ENCODE peak calls at places on chromosomes 12 and 14, in ten cellular contexts. J, A, C, X, L, E, U, D, G and P are unnamed samples.

GRCh38 chr14:54026671-54027070 is 70.0 kb upstream of the BMP4 start:
- DNase-seq in E (no peak), L (no peak), C (no peak), G (no peak), J (no peak), U (no peak), D (no peak), X (no peak), A (peak; percentile 65), P (no peak)

GRCh38 chr14:97298331-97298730 is 501.1 kb downstream of the VRK1 start:
- DNase-seq in G (no peak), L (no peak), D (no peak), J (no peak), U (no peak), C (no peak), A (no peak), X (no peak), E (no peak), P (no peak)

GRCh38 chr14:58747181-58747580 is 109.4 kb downstream of the DACT1 start:
- DNase-seq in L (no peak), X (no peak), C (peak; percentile 97), D (no peak), J (peak; percentile 96), A (peak; percentile 40), U (peak; percentile 72), G (no peak), E (peak; percentile 49), P (no peak)

GRCh38 chr12:131251336-131252101 is 297.8 kb downstream of the ADGRD1 start:
- DNase-seq in C (no peak), G (no peak), D (no peak), U (no peak), X (no peak), A (no peak), L (no peak), J (no peak), E (no peak), P (no peak)

GRCh38 chr14:65153101-65153500 is 50.8 kb upstream of the MAX start:
- DNase-seq in U (no peak), C (no peak), L (no peak), D (no peak), G (no peak), X (no peak), J (no peak), A (no peak), E (no peak), P (no peak)

GRCh38 chr12:76264617-76265016 is 83.6 kb downstream of the BBS10 start:
- DNase-seq in E (no peak), X (no peak), L (no peak), U (no peak), D (no peak), A (no peak), C (peak; percentile 25), J (peak; percentile 67), G (peak; percentile 14), P (no peak)

GRCh38 chr12:12091977-12092663 is 21.4 kb downstream of the BCL2L14 start:
- DNase-seq in U (no peak), G (peak; percentile 44), A (no peak), D (no peak), X (no peak), E (no peak), J (no peak), C (no peak), L (no peak), P (no peak)

GRCh38 chr12:111753144-111753881 is 13.4 kb upstream of the ALDH2 start:
- DNase-seq in A (peak; percentile 85), L (peak; percentile 67), J (peak; percentile 82), U (no peak), E (peak; percentile 39), D (peak; percentile 45), X (no peak), G (peak; percentile 59), C (peak; percentile 74), P (peak; percentile 67)

GRCh38 chr12:1930816-1931597 is 12.6 kb upstream of the CACNA2D4 start:
- DNase-seq in E (no peak), J (no peak), A (no peak), C (no peak), U (no peak), G (no peak), L (peak; percentile 15), D (no peak), X (no peak), P (no peak)

GRCh38 chr12:77584860-77585259 is 245.8 kb upstream of the NAV3 start:
- DNase-seq in X (no peak), C (no peak), D (no peak), J (no peak), G (no peak), U (no peak), L (no peak), E (no peak), A (no peak), P (no peak)

GRCh38 chr14:20658246-20658645 is 16.8 kb upstream of the OR6S1 start:
- DNase-seq in E (no peak), G (no peak), L (no peak), A (no peak), X (no peak), J (no peak), U (no peak), D (no peak), C (no peak), P (no peak)

GRCh38 chr14:104126753-104127152 is 11.6 kb upstream of the KIF26A start:
- DNase-seq in C (no peak), U (no peak), G (no peak), D (no peak), L (no peak), A (no peak), X (no peak), J (no peak), E (no peak), P (no peak)

GRCh38 chr14:104123879-104124278 is 14.5 kb upstream of the KIF26A start:
- DNase-seq in A (no peak), G (no peak), L (no peak), X (no peak), C (no peak), U (no peak), E (no peak), D (no peak), J (no peak), P (no peak)

GRCh38 chr14:104121142-104121541 is 17.2 kb upstream of the KIF26A start:
- DNase-seq in X (no peak), E (no peak), U (no peak), D (no peak), J (no peak), A (no peak), C (no peak), L (no peak), G (no peak), P (no peak)

GRCh38 chr14:104128981-104129380 is 9.4 kb upstream of the KIF26A start:
- DNase-seq in D (no peak), L (no peak), C (no peak), E (no peak), U (no peak), J (no peak), A (no peak), X (no peak), G (no peak), P (no peak)

DNA sequence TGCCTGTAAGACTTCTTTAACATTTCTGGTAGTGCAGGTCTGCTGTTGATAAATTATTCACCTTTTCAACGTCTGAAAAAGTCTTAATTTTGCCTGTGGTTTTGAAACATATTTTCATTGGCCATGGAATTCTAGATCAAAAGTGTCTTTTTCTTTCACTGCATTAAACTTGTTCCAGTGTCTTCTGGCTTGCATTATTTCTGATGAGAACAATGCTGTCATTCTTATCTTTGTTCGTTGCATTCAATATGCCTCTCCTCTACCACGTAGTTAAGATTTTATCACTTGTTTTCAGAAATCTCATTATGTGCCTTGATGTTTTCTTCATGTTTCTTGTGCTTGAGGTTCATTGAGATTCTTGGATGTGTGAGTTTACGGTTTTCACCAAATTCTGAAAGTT is 13.4 kb upstream of the KIF26A start:
- DNase-seq in L (no peak), A (no peak), U (no peak), C (no peak), G (no peak), D (no peak), E (no peak), J (no peak), X (no peak), P (no peak)
- TF ChIP-seq CTCF in L (no peak), A (no peak), U (no peak), C (no peak), G (no peak), D (no peak), E (no peak), J (no peak), X (no peak), P (no peak)

DNA sequence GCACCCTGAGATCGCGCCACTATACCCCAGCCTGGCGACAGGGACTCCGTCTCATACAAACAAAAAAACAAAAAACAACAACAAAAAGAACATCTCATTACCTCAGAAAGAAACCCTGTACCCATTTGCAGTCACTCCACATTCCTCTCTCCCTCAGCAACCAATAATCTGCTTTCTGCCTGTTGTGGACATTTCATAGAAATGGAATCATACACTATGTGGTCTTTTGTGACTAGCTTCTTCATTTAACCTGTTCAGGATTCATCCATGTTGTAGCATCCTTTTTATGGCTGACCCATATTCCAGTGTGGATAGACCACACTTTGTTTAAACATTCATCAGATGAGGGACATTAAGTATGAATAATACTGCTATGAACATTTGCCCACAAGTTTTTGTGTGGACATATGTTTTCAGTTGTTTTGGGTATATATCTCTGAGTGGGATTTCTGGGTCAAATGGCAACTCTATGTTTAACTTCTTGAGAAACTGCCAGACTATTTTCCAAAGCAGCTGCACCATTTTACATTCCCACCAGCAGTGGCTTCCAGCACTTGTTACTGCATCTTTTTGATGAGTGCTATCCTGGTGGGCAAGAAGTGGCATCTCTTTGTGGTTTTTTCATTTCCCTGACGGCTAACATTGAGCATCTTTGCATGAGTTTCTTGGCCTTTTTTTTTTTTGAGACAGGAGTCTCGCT is 5.9 kb upstream of the RCOR1 start:
- DNase-seq in D (no peak), A (no peak), U (no peak), C (peak; percentile 57), E (peak; percentile 53), L (no peak), J (peak; percentile 48), X (no peak), G (no peak), P (no peak)
- TF ChIP-seq CTCF in D (no peak), A (peak; percentile 3), U (peak; percentile 15), C (peak; percentile 26), E (peak; percentile 49), L (no peak), J (no peak), X (no peak), G (no peak), P (no peak)

DNA sequence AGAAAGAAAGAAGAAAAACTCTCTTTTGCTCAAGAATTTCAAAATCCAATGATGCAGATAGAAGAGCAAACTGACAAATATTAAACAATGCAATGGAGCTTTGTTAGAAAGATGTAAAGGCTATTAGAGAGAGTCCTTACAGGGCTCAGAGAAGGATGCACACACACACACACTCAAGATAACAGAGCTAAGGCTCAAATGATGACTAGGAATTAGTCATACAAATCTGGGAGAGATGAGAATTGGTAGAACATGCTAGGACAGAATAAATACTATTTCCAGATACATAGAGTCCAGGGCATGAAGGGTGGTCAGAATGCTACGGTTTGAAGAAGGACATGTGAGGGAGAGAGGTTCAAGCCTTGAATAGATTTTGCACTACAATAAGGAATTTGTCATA is 650.1 kb upstream of the MDGA2 start:
- DNase-seq in L (no peak), D (no peak), A (no peak), J (no peak), G (no peak), E (no peak), C (no peak), X (no peak), U (no peak), P (no peak)
- TF ChIP-seq CTCF in L (no peak), D (no peak), A (no peak), J (no peak), G (no peak), E (no peak), C (no peak), X (no peak), U (no peak), P (no peak)

GRCh38 chr14:45156067-45156466 is 20.3 kb downstream of the FANCM start:
- DNase-seq in E (no peak), J (no peak), X (no peak), G (no peak), U (no peak), D (no peak), C (no peak), L (no peak), A (no peak), P (no peak)
- TF ChIP-seq CTCF in E (no peak), J (no peak), X (no peak), G (no peak), U (no peak), D (no peak), C (no peak), L (no peak), A (no peak), P (no peak)